ENCODE peak calls at places on chromosome 19, in six cellular contexts. V, R, Y, G, X and J are unnamed samples.

GRCh38 chr19:4986056-4986455 is 17.1 kb downstream of the KDM4B start:
- DNase-seq in V (no peak), Y (no peak), G (no peak), X (no peak), R (no peak), J (no peak)

GRCh38 chr19:16385296-16385695 is 60.7 kb downstream of the KLF2 start:
- DNase-seq in X (no peak), Y (no peak), V (no peak), G (no peak), R (no peak), J (no peak)

GRCh38 chr19:16252459-16253205 is 54.9 kb downstream of the AP1M1 start:
- DNase-seq in Y (peak), V (no peak), G (no peak), R (no peak), X (no peak), J (no peak)

GRCh38 chr19:28168557-28168956 is 1044.4 kb downstream of the UQCRFS1 start:
- DNase-seq in R (no peak), G (no peak), V (no peak), Y (no peak), X (no peak), J (no peak)

GRCh38 chr19:48102870-48103751 is 7.5 kb downstream of the PLA2G4C start:
- DNase-seq in X (peak), G (peak), R (no peak), V (no peak), Y (no peak), J (peak)

GRCh38 chr19:48925240-48925843 is 8.2 kb upstream of the DHDH start:
- DNase-seq in Y (no peak), R (peak), V (no peak), G (peak), X (peak), J (peak)

GRCh38 chr19:12159773-12160414 is 3.0 kb upstream of the ZNF136 start:
- DNase-seq in G (no peak), Y (no peak), X (no peak), R (no peak), V (no peak), J (peak)

GRCh38 chr19:52691215-52691610 is 43.6 kb downstream of the ZNF611 start:
- DNase-seq in V (no peak), X (no peak), G (no peak), R (no peak), Y (no peak), J (no peak)

GRCh38 chr19:18253716-18254115 is 20.5 kb downstream of the IQCN start:
- DNase-seq in X (peak), Y (peak), V (no peak), R (peak), G (peak), J (no peak)

GRCh38 chr19:18743281-18743825 is 47.8 kb downstream of the COMP start:
- DNase-seq in X (no peak), Y (no peak), V (no peak), G (no peak), R (peak), J (no peak)

GRCh38 chr19:48596679-48597465 is 9.7 kb upstream of the SPACA4 start:
- DNase-seq in V (peak), X (no peak), G (no peak), R (no peak), Y (no peak), J (peak)

GRCh38 chr19:18733196-18733647 is 49.7 kb downstream of the CRTC1 start:
- DNase-seq in V (no peak), G (peak), Y (no peak), R (no peak), X (no peak), J (no peak)

GRCh38 chr19:31974941-31975340 is 370.5 kb upstream of the ZNF507 start:
- DNase-seq in Y (no peak), R (no peak), X (no peak), G (no peak), V (no peak), J (no peak)

GRCh38 chr19:43841990-43842389 is 14.9 kb downstream of the ZNF283 start:
- DNase-seq in G (no peak), X (no peak), V (no peak), R (no peak), Y (no peak), J (no peak)

GRCh38 chr19:14434543-14435319 is 1.6 kb downstream of the PKN1 start:
- DNase-seq in R (peak), X (peak), G (peak), Y (no peak), V (no peak), J (peak)

GRCh38 chr19:10566658-10567410 is 1.0 kb upstream of the KRI1 start:
- DNase-seq in G (no peak), V (peak), Y (peak), R (no peak), X (no peak), J (peak)

GRCh38 chr19:14494910-14495677 is 833 bp downstream of the GIPC1 start:
- DNase-seq in X (peak), V (no peak), R (no peak), Y (no peak), G (no peak), J (no peak)

GRCh38 chr19:51811344-51811743 is 16.4 kb downstream of the FPR3 start:
- DNase-seq in V (no peak), R (no peak), X (no peak), G (no peak), Y (no peak), J (no peak)

GRCh38 chr19:58563034-58563573 is 4.7 kb upstream of the UBE2M start:
- DNase-seq in Y (no peak), R (no peak), V (no peak), G (peak), X (peak), J (peak)

GRCh38 chr19:49554701-49555181 is 25.6 kb downstream of the NOSIP start:
- DNase-seq in V (no peak), G (no peak), Y (no peak), X (no peak), R (no peak), J (peak)

GRCh38 chr19:30666301-30666803 is 294.2 kb downstream of the ZNF536 start:
- DNase-seq in Y (no peak), R (no peak), V (no peak), G (peak), X (peak), J (peak)

GRCh38 chr19:12000152-12000981 is 35.1 kb downstream of the ZNF433 start:
- DNase-seq in X (peak), G (peak), Y (no peak), V (peak), R (no peak), J (peak)

GRCh38 chr19:18408053-18408476 is 10.6 kb upstream of the LRRC25 start:
- DNase-seq in R (no peak), G (no peak), Y (peak), V (peak), X (no peak), J (peak)

GRCh38 chr19:13143135-13143534 is 7.0 kb downstream of the STX10 start:
- DNase-seq in V (no peak), Y (no peak), R (no peak), G (peak), X (peak), J (no peak)

DNA sequence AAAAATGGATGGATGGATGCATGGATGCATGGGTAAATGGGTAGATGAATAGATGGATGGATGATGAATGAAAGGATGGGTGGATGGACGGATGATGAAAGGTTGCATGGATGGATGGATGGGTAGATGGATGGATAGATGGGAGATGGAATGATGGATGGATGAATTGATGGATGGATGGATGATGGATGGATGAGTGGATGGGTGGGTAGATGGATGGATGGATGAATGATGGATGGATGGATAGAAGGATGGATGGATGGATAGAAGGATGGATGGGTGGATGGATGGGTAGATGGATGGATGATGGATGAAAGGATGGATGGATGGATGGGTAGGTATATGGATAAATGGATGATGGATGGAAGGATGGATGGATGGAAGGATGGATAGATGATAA is 115.1 kb upstream of the LSM14A start:
- DNase-seq in V (no peak), R (no peak), G (no peak), Y (no peak), X (no peak), J (no peak)
- TF ChIP-seq CTCF in V (no peak), R (no peak), G (no peak), Y (no peak), X (no peak), J (no peak)

DNA sequence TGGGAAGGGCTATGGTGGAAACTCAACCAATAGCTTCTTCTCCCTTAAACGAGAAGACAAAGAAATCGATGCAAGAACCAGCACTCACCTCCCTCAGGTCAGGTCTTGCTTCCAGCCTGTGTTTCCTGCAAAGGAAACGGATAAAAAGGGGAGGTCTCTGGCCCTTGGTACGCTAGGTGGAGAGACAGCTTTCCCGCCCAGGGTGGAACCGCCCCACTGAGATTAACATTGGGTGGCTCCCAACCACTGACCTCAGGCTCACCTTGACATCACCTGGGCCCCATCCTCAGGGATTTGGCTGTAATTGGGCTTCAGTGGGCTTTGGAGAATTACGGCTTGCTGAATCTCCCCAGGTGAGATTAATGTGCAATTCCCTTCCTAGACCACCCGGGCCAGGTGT is at the start of gene NLRP7:
- DNase-seq in Y (no peak), R (no peak), V (no peak), G (no peak), X (no peak), J (no peak)
- TF ChIP-seq CTCF in Y (no peak), R (no peak), V (no peak), G (no peak), X (no peak), J (no peak)

GRCh38 chr19:45931055-45931454 is 16.5 kb upstream of the NANOS2 start:
- DNase-seq in V (no peak), X (no peak), Y (no peak), R (no peak), G (no peak), J (no peak)
- TF ChIP-seq CTCF in V (no peak), X (no peak), Y (no peak), R (no peak), G (peak), J (no peak)

GRCh38 chr19:36918090-36918489 is 2.0 kb downstream of the ZNF568 start:
- DNase-seq in X (no peak), V (no peak), R (no peak), G (no peak), Y (no peak), J (no peak)

GRCh38 chr19:36916991-36917390 is 859 bp downstream of the ZNF568 start:
- DNase-seq in V (no peak), G (peak), Y (no peak), X (peak), R (no peak), J (peak)

GRCh38 chr19:36915992-36916830 is at the start of the genes ZNF568 and ZNF829:
- DNase-seq in Y (peak), G (peak), R (peak), X (peak), V (peak), J (peak)
- TF ChIP-seq CTCF in Y (peak), G (peak), R (peak), X (peak), V (peak), J (peak)

DNA sequence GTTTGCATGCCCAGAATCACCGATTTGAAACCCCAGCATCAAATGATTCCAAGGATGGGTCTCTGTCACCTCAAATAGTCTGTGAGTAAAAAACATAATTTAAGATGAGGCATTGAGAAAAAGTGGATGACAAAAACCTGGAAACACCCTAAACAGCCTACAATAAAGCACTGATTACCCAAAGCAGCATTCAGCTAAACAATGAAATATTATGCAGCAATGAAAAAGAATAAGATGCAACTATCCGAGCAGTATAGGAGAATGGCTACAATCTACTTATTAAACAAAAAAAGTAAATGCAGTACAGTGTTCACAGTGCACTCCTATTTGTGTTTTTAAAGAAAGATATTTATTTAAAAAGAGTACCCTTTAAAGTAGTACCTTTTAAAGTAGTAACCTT is 7.7 kb upstream of the RFX2 start:
- DNase-seq in R (no peak), V (no peak), Y (no peak), X (no peak), G (no peak), J (no peak)
- TF ChIP-seq CTCF in R (no peak), V (no peak), Y (no peak), X (no peak), G (no peak), J (no peak)

GRCh38 chr19:35136231-35136630 is 1.4 kb upstream of the LGI4 start:
- DNase-seq in Y (no peak), V (no peak), R (no peak), X (no peak), G (no peak), J (no peak)
- TF ChIP-seq CTCF in Y (no peak), V (no peak), R (no peak), X (no peak), G (no peak), J (no peak)

GRCh38 chr19:373391-374182 is 29.0 kb upstream of the MIER2 start:
- DNase-seq in R (no peak), Y (no peak), X (no peak), V (no peak), G (no peak), J (no peak)
- TF ChIP-seq CTCF in R (no peak), Y (no peak), X (no peak), V (no peak), G (no peak), J (no peak)

DNA sequence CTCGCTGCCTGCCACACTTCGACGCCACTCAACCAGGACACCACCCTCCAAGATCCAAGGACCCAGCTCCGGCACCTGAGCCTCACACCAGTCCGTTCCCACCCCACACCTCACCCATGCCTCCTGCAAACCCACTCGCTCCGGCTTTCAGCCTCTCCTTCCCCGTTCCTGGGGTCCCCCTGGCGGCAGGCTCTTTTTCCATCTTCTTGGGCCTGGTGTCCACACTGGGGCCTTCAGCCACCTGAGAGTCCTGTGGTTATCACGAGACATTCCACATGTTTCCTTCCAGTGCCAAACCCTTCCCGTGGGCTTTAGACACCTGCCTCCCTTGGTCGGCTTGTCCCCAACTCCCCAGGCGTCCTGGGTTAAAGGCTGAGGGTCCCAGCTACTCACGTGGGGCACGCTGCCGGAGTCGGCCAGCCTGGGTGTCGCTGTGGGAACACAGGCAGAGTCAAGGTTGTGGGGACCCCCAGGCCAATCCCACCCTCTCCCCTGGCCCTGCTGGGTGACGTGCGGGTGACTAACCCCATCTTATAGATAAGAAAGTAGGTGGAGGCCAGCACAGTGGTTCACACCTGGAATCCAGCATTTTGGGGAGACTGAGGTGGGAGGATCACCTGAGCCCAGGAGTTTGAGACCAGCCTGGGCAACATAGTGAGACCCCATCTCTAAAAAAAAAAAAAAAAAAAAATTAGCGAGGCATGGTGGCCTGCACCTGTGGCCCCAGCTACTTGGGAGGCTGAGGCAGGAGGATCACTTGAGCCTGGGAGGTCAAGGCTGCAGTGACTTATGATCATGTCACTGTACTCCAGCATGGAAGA is 2.0 kb downstream of the JSRP1 start:
- DNase-seq in V (no peak), X (no peak), R (no peak), G (no peak), Y (no peak), J (no peak)
- TF ChIP-seq CTCF in V (no peak), X (no peak), R (no peak), G (peak), Y (no peak), J (no peak)

DNA sequence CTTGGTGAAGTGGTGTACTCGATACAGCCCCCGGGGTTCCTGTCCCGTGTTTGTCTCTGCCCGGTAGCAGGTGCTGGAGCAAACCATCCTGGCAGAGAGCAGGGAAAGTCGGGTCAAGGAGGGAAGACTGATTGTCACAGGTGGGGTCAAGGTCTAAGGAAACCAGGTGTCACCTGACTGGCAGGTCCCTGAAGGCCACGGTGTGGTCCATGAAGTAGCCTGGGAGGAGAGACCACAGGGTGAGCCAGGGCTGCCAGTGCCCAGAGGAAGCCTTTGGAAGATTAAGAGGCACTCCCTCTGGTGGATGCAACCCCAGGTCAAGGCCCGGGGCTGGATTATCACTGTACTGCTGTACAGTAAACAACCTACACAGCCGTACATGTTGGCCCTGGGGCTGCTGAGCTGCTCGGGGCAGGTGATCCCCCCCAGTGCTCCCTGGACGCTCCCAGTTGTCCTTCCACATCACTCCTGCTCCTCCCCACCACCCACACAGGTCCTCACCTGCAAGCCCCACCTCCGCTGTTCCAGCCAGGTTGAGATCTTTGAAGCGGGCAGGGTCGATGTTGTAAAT is 6.0 kb upstream of the CCER2 start:
- DNase-seq in G (no peak), Y (no peak), V (no peak), R (no peak), X (no peak), J (no peak)
- TF ChIP-seq CTCF in G (no peak), Y (no peak), V (no peak), R (no peak), X (no peak), J (no peak)

GRCh38 chr19:6587998-6588507 is 2.9 kb downstream of the CD70 start:
- DNase-seq in Y (peak), G (no peak), X (no peak), V (no peak), R (no peak), J (peak)

GRCh38 chr19:6590458-6591319 is at the start of gene CD70:
- DNase-seq in G (no peak), Y (peak), V (peak), X (peak), R (no peak), J (peak)

GRCh38 chr19:6587093-6587820 is 3.7 kb downstream of the CD70 start:
- DNase-seq in V (no peak), X (peak), Y (peak), R (no peak), G (no peak), J (peak)

GRCh38 chr19:6588508-6589345 is 2.2 kb downstream of the CD70 start:
- DNase-seq in Y (peak), X (no peak), V (no peak), G (no peak), R (no peak), J (peak)

DNA sequence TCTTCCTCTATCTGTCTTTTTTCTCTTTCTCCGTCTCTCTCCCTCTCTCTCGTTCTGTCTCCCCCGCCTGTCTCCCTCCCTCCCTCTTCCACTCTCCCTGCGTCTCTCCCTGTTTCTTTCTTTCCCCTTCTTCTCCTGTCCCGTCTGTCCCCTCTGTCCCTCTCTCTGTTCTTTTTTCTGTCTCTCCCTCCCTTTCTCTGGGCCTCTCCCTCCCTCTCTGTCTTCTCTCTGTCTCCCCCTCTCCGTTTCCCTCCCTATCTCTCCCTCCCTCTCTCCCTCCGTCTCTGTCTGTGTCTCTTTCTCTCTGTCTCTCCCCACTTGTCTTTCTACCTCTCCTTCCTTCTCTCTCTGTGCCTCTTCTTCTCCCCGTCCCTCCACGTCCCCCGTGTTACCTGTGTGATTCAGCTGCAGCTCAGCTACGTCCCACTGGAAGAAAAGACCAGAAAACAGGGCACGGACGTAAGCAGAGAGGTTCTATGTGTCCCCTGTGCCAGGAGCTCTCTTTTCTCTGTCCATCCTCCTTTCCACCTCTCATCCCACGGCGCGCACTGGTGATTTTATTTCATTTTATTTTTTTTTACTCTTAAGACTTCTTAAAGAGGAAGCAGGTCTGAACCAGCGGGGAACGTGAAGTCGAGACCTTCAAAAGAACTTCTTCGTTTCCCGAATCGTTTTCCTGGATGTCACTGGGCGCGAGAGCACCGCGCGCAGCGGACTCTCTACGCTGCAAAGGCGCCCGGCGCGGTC is 1.1 kb downstream of the CD70 start:
- DNase-seq in V (no peak), R (no peak), Y (peak), X (no peak), G (no peak), J (no peak)
- TF ChIP-seq CTCF in V (no peak), R (no peak), Y (no peak), X (no peak), G (no peak), J (no peak)